ENCODE peak calls at places on chromosome 20, in nine cellular contexts. L, A, K, T, Z, V, C, B and G are unnamed samples.

GRCh38 chr20:34420146-34420545 is 57.1 kb downstream of the ITCH start:
- DNase-seq in L (no peak), A (no peak), K (no peak), T (no peak), Z (peak; percentile 29), V (no peak), C (no peak), B (no peak), G (no peak)

GRCh38 chr20:39596554-39596953 is 634.4 kb downstream of the DHX35 start:
- DNase-seq in L (no peak), A (no peak), K (no peak), T (no peak), Z (no peak), V (no peak), C (no peak), B (no peak), G (no peak)

GRCh38 chr20:59043698-59044097 is 1.1 kb upstream of the PRELID3B start:
- DNase-seq in L (no peak), A (peak; percentile 55), K (no peak), T (no peak), Z (no peak), V (peak; percentile 71), C (no peak), B (peak; percentile 55), G (no peak)

GRCh38 chr20:37968726-37969401 is 64.4 kb downstream of the TTI1 start:
- DNase-seq in L (no peak), A (peak; percentile 64), K (no peak), T (no peak), Z (peak; percentile 11), V (peak; percentile 18), C (no peak), B (peak; percentile 37), G (peak; percentile 95)

GRCh38 chr20:19944772-19945459 is 72.2 kb upstream of the NAA20 start:
- DNase-seq in L (peak; percentile 86), A (no peak), K (no peak), T (no peak), Z (no peak), V (peak; percentile 26), C (no peak), B (peak; percentile 15), G (no peak)

GRCh38 chr20:44204156-44204831 is 6.3 kb downstream of the OSER1 start:
- DNase-seq in L (peak; percentile 97), A (peak; percentile 99), K (peak; percentile 98), T (no peak), Z (no peak), V (peak; percentile 94), C (no peak), B (peak; percentile 98), G (no peak)

GRCh38 chr20:34143951-34144350 is 31.9 kb upstream of the EIF2S2 start:
- DNase-seq in L (peak; percentile 32), A (no peak), K (peak; percentile 52), T (no peak), Z (no peak), V (peak; percentile 63), C (no peak), B (peak; percentile 74), G (no peak)

GRCh38 chr20:58446264-58446937 is 57.4 kb downstream of the VAPB start:
- DNase-seq in L (no peak), A (no peak), K (no peak), T (no peak), Z (no peak), V (no peak), C (no peak), B (no peak), G (no peak)

GRCh38 chr20:43915209-43916072 is 789 bp downstream of the TOX2 start:
- DNase-seq in L (peak; percentile 53), A (no peak), K (no peak), T (no peak), Z (no peak), V (peak; percentile 63), C (peak; percentile 42), B (peak; percentile 52), G (peak; percentile 38)

GRCh38 chr20:41174373-41174772 is 37.0 kb downstream of the PLCG1 start:
- DNase-seq in L (no peak), A (no peak), K (no peak), T (no peak), Z (no peak), V (no peak), C (no peak), B (no peak), G (no peak)

GRCh38 chr20:35387334-35387733 is 24.4 kb downstream of the UQCC1 start:
- DNase-seq in L (peak; percentile 71), A (peak; percentile 46), K (peak; percentile 27), T (no peak), Z (no peak), V (peak; percentile 54), C (no peak), B (peak; percentile 98), G (no peak)

GRCh38 chr20:58890454-58891075 is 38.0 kb downstream of the GNAS start:
- DNase-seq in L (peak; percentile 83), A (peak; percentile 23), K (peak; percentile 92), T (peak; percentile 93), Z (peak; percentile 73), V (peak; percentile 87), C (peak; percentile 59), B (peak; percentile 76), G (peak; percentile 89)

GRCh38 chr20:833121-833449 is 430 bp upstream of the FAM110A start:
- DNase-seq in L (no peak), A (peak; percentile 85), K (no peak), T (no peak), Z (no peak), V (peak; percentile 79), C (no peak), B (no peak), G (no peak)

GRCh38 chr20:10538768-10539167 is 103.7 kb downstream of the SLX4IP start:
- DNase-seq in L (no peak), A (no peak), K (no peak), T (no peak), Z (no peak), V (no peak), C (no peak), B (no peak), G (no peak)

GRCh38 chr20:51481311-51481997 is 61.1 kb downstream of the NFATC2 start:
- DNase-seq in L (no peak), A (peak; percentile 13), K (no peak), T (no peak), Z (no peak), V (no peak), C (peak; percentile 36), B (no peak), G (no peak)

GRCh38 chr20:9051508-9051907 is 17.4 kb upstream of the PLCB4 start:
- DNase-seq in L (peak; percentile 98), A (peak; percentile 99), K (peak; percentile 89), T (no peak), Z (no peak), V (peak; percentile 98), C (no peak), B (peak; percentile 100), G (no peak)

GRCh38 chr20:11032611-11033010 is 358.8 kb upstream of the JAG1 start:
- DNase-seq in L (no peak), A (no peak), K (no peak), T (no peak), Z (no peak), V (no peak), C (no peak), B (no peak), G (no peak)

GRCh38 chr20:62557999-62558408 is 82.2 kb upstream of the GATA5 start:
- DNase-seq in L (no peak), A (no peak), K (no peak), T (no peak), Z (no peak), V (no peak), C (no peak), B (no peak), G (no peak)

GRCh38 chr20:2005831-2006426 is 12.1 kb upstream of the PDYN start:
- DNase-seq in L (peak; percentile 36), A (peak; percentile 43), K (peak; percentile 51), T (no peak), Z (no peak), V (peak; percentile 74), C (peak; percentile 45), B (peak; percentile 58), G (peak; percentile 14)

GRCh38 chr20:41095110-41095969 is 42.0 kb upstream of the PLCG1 start:
- DNase-seq in L (peak; percentile 41), A (peak; percentile 49), K (peak; percentile 85), T (peak; percentile 81), Z (peak; percentile 40), V (peak; percentile 77), C (peak; percentile 51), B (peak; percentile 71), G (peak; percentile 61)

GRCh38 chr20:53899351-53900167 is 170.8 kb downstream of the BCAS1 start:
- DNase-seq in L (peak; percentile 93), A (peak; percentile 78), K (peak; percentile 98), T (no peak), Z (no peak), V (peak; percentile 83), C (peak; percentile 54), B (peak; percentile 100), G (peak; percentile 19)

GRCh38 chr20:46683068-46683477 is 6.2 kb downstream of the TP53RK start:
- DNase-seq in L (no peak), A (no peak), K (no peak), T (no peak), Z (no peak), V (no peak), C (no peak), B (no peak), G (no peak)

GRCh38 chr20:5402903-5403531 is 86.3 kb upstream of the PROKR2 start:
- DNase-seq in L (no peak), A (peak; percentile 27), K (no peak), T (no peak), Z (peak; percentile 23), V (peak; percentile 44), C (peak; percentile 14), B (peak; percentile 22), G (no peak)

GRCh38 chr20:38109657-38110524 is 55.2 kb downstream of the TGM2 start:
- DNase-seq in L (peak; percentile 99), A (peak; percentile 87), K (peak; percentile 98), T (no peak), Z (no peak), V (peak; percentile 91), C (no peak), B (peak; percentile 100), G (no peak)

GRCh38 chr20:61570796-61571195 is 318.7 kb downstream of the CDH4 start:
- DNase-seq in L (no peak), A (no peak), K (no peak), T (peak; percentile 43), Z (no peak), V (no peak), C (no peak), B (no peak), G (no peak)